ENCODE peak calls at places on chromosomes 4 and X, in four cellular contexts. V is K562, L is H1, X is HepG2. O is an unnamed sample.

GRCh38 chr4:104941661-104942062 is 205.0 kb upstream of the TET2 start:
- DNase-seq in V (no peak), L (no peak), X (no peak), O (no peak)

GRCh38 chr4:38785901-38786402 is 3.2 kb upstream of the TLR10 start:
- DNase-seq in V (no peak), L (no peak), X (no peak), O (no peak)

GRCh38 chr4:36325499-36325898 is 44.1 kb downstream of the DTHD1 start:
- DNase-seq in V (no peak), L (no peak), X (no peak), O (no peak)

GRCh38 chr4:28313729-28314713 is 1453.4 kb downstream of the STIM2 start:
- DNase-seq in V (no peak), L (no peak), X (no peak), O (peak)

GRCh38 chrX:113580486-113580885 is 739.9 kb upstream of the AMOT start:
- DNase-seq in V (no peak), L (no peak), X (no peak), O (no peak)

GRCh38 chrX:46758163-46758955 is 559 bp downstream of the SLC9A7 start:
- DNase-seq in V (no peak), L (no peak), X (no peak), O (no peak)

GRCh38 chr4:80610845-80611244 is 275.3 kb downstream of the CFAP299 start:
- DNase-seq in V (no peak), L (no peak), X (no peak), O (no peak)

GRCh38 chr4:174808119-174808518 is 20.9 kb downstream of the GLRA3 start:
- DNase-seq in V (no peak), L (no peak), X (no peak), O (no peak)

GRCh38 chr4:73420615-73421014 is 15.4 kb upstream of the AFP start:
- DNase-seq in V (no peak), L (no peak), X (no peak), O (no peak)

GRCh38 chrX:120302434-120302833 is 8.8 kb downstream of the TMEM255A start:
- DNase-seq in V (no peak), L (no peak), X (no peak), O (no peak)

GRCh38 chr4:7434141-7434765 is 477 bp downstream of the PSAPL1 start:
- DNase-seq in V (no peak), L (no peak), X (no peak), O (no peak)

GRCh38 chr4:31045724-31046318 is 325.7 kb downstream of the PCDH7 start:
- DNase-seq in V (no peak), L (no peak), X (no peak), O (peak)

GRCh38 chr4:19739101-19739651 is 512.5 kb upstream of the SLIT2 start:
- DNase-seq in V (no peak), L (no peak), X (no peak), O (no peak)

GRCh38 chr4:116387942-116388474 is 697.4 kb downstream of the TRAM1L1 start:
- DNase-seq in V (no peak), L (no peak), X (no peak), O (no peak)
- TF ChIP-seq CHD2 in V (no peak), L (no peak), X (no peak), O (no peak)

GRCh38 chr4:5945936-5946335 is 53.0 kb upstream of the CRMP1 start:
- DNase-seq in V (no peak), L (no peak), X (no peak), O (no peak)

GRCh38 chr4:5945171-5945570 is 52.3 kb upstream of the CRMP1 start:
- DNase-seq in V (no peak), L (no peak), X (no peak), O (no peak)

GRCh38 chr4:5942947-5943346 is 50.1 kb upstream of the CRMP1 start:
- DNase-seq in V (no peak), L (no peak), X (no peak), O (no peak)

GRCh38 chr4:5941601-5942000 is 48.7 kb upstream of the CRMP1 start:
- DNase-seq in V (no peak), L (no peak), X (no peak), O (no peak)

GRCh38 chr4:5943561-5943960 is 50.7 kb upstream of the CRMP1 start:
- DNase-seq in V (no peak), L (no peak), X (no peak), O (no peak)
- TF ChIP-seq JUN in V (no peak), L (no peak), X (no peak), O (no peak)

GRCh38 chr4:123851521-123851920 is 454.9 kb downstream of the SPRY1 start:
- DNase-seq in V (no peak), L (no peak), X (no peak), O (no peak)

GRCh38 chr4:123848615-123849014 is 452.0 kb downstream of the SPRY1 start:
- DNase-seq in V (no peak), L (no peak), X (no peak), O (no peak)

GRCh38 chr4:123853651-123854050 is 457.1 kb downstream of the SPRY1 start:
- DNase-seq in V (no peak), L (no peak), X (no peak), O (no peak)

GRCh38 chr4:123846627-123847026 is 450.0 kb downstream of the SPRY1 start:
- DNase-seq in V (no peak), L (no peak), X (no peak), O (no peak)

DNA sequence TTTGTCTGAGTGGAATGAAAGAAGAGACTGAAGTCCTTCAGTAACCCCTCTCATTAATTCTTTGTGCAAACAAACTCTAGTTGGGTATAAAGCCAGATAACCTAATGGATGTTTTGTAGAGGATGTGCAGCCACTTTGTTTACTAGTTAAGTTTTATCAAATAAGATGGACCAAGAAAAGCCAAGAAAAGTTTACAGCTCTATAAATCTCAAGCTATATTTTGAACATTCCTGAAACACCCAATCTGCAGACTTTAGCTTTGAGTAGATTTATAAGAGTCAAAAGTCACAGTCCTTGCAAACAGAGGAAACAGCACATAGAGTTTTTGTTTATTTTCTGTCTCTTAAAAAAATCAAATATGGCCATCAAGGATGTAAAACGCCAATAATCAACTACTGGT is 452.9 kb downstream of the SPRY1 start:
- DNase-seq in V (no peak), L (no peak), X (peak), O (no peak)
- TF ChIP-seq CHD2 in V (no peak), L (no peak), X (no peak), O (no peak)

GRCh38 chrX:13569479-13570244 is at the start of gene EGFL6:
- DNase-seq in V (no peak), L (no peak), X (no peak), O (no peak)

GRCh38 chrX:13574600-13574999 is 5.2 kb downstream of the EGFL6 start:
- DNase-seq in V (no peak), L (no peak), X (no peak), O (no peak)

GRCh38 chrX:13571136-13571535 is 1.7 kb downstream of the EGFL6 start:
- DNase-seq in V (no peak), L (no peak), X (no peak), O (no peak)

GRCh38 chrX:13570245-13570573 is 808 bp downstream of the EGFL6 start:
- DNase-seq in V (no peak), L (no peak), X (no peak), O (no peak)
- TF ChIP-seq JUN in V (no peak), L (no peak), X (no peak), O (no peak)

GRCh38 chr4:66108898-66109297 is 438.6 kb upstream of the EPHA5 start:
- DNase-seq in V (no peak), L (no peak), X (no peak), O (no peak)
- TF ChIP-seq CHD2 in V (no peak), L (no peak), X (no peak), O (no peak)

DNA sequence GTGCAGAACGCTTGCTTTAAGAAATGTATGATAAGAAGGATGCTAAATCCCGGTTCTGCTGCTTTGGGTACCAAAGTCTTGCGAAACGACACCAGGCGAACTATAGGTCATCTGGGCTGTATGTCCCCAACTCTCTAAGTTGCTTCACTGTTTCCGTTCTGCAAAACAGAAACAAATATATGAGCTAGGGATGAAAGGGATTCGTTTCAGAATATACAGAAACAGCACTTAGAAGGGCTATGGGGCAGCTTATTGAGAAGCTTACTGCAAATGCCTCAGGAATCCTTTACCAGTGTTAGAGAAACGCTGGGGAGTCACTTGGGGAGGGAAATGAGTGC is 293 bp upstream of the LRCH2 start:
- DNase-seq in V (no peak), L (no peak), X (no peak), O (no peak)
- TF ChIP-seq JUN in V (no peak), L (no peak), X (no peak), O (no peak)

DNA sequence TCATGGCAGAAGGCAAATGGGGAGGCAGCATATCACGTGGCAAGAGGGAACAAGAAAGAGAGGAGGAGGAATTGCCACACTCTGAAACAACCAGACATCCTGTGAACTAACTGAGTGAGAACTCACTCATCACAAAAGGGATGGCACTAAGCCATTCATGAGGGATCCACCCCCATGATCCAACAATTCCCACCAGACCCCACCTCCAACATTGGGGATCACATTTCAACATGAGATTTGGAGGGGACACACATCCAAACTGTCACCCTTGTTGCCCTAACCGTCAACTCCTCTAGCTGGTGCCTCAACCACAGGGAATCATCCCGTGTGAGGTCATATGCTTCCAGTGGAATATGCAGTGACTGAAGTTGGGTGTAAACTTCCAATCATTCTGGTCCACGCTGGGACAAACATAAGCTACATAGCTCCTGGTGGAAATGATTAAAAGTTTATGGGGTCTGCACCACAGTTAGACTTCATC is 62.5 kb downstream of the TEX13C start:
- DNase-seq in V (no peak), L (no peak), X (no peak), O (no peak)
- TF ChIP-seq CHD2 in V (no peak), L (no peak), X (no peak), O (no peak)

DNA sequence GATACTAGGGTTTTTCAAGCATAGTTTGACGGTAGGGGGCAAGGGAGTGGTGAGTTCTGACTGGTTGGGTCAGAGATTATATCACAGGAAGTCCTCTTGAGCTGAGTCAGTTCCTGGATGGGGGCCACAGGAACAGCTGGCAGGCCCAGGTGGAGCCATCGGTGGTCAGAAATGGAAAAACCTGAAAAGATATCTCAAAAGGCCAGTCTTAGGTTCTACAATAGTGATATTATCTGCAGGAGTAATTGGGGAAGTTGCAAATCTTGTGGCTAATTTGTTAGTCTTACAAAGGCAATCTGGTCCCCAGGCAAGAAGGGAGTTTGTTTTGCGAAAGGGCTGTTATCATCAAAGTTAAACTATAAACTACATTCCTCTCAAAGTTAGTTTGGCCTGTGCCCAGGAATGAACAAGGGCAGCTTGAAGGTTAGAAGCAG is 159.3 kb downstream of the PTCHD1 start:
- DNase-seq in V (no peak), L (no peak), X (no peak), O (no peak)
- TF ChIP-seq JUN in V (no peak), L (no peak), X (no peak), O (no peak)

GRCh38 chrX:1480082-1480785 is 27.5 kb upstream of the ASMTL start:
- DNase-seq in V (no peak), L (no peak), X (no peak), O (no peak)

GRCh38 chrX:1485033-1485432 is 32.3 kb upstream of the ASMTL start:
- DNase-seq in V (no peak), L (no peak), X (no peak), O (no peak)

GRCh38 chrX:1484638-1485019 is 31.9 kb upstream of the ASMTL start:
- DNase-seq in V (no peak), L (no peak), X (no peak), O (no peak)

GRCh38 chrX:1483843-1484637 is 31.3 kb upstream of the ASMTL start:
- DNase-seq in V (no peak), L (no peak), X (peak), O (no peak)

GRCh38 chrX:1481636-1482529 is 29.2 kb upstream of the ASMTL start:
- DNase-seq in V (peak), L (peak), X (peak), O (peak)
- TF ChIP-seq CHD2 in V (no peak), L (no peak), X (no peak), O (no peak)

GRCh38 chr4:2482192-2482591 is 13.3 kb downstream of the RNF4 start:
- DNase-seq in V (no peak), L (no peak), X (no peak), O (no peak)
- TF ChIP-seq JUN in V (no peak), L (no peak), X (no peak), O (no peak)